ENCODE peak calls at places on chromosomes 4 and X, in four cellular contexts. T, V, R and Z are unnamed samples. For H3K4me1 and H3K36me3, the result is how much of the 10 kb centered on the place peaks cover.

GRCh38 chrX:9847071-9847470 is 60.8 kb downstream of the SHROOM2 start:
- DNase-seq in V (peak), T (peak), R (no peak), Z (no peak)

GRCh38 chrX:41596586-41596985 is 92.2 kb upstream of the GPR34 start:
- DNase-seq in V (no peak), T (no peak), R (peak), Z (no peak)

GRCh38 chrX:97616883-97617510 is 733.3 kb downstream of the RPA4 start:
- DNase-seq in R (peak), V (no peak), T (peak), Z (no peak)

GRCh38 chr4:22458112-22458511 is 57.8 kb downstream of the ADGRA3 start:
- DNase-seq in V (no peak), T (no peak), R (no peak), Z (no peak)

GRCh38 chr4:152229782-152230289 is 306.1 kb downstream of the FBXW7 start:
- DNase-seq in T (no peak), V (no peak), R (no peak), Z (no peak)

GRCh38 chr4:114563536-114564315 is 34.9 kb upstream of the UGT8 start:
- DNase-seq in V (no peak), R (no peak), T (no peak), Z (no peak)

GRCh38 chr4:67929447-67929846 is 33.8 kb downstream of the TMPRSS11A start:
- DNase-seq in V (no peak), R (no peak), T (no peak), Z (no peak)

GRCh38 chr4:53476232-53477037 is 99.0 kb downstream of the FIP1L1 start:
- DNase-seq in R (peak), V (no peak), T (peak), Z (no peak)

GRCh38 chr4:104966349-104967033 is 180.2 kb upstream of the TET2 start:
- DNase-seq in T (no peak), V (no peak), R (peak), Z (no peak)

GRCh38 chr4:151324449-151325319 is 721 bp downstream of the SH3D19 start:
- DNase-seq in R (peak), T (peak), V (peak), Z (peak)

GRCh38 chr4:137307806-137308205 is 224.5 kb downstream of the PCDH18 start:
- DNase-seq in T (no peak), R (peak), V (no peak), Z (no peak)

GRCh38 chr4:155807021-155807420 is 48.2 kb downstream of the GUCY1B1 start:
- DNase-seq in T (no peak), V (no peak), R (peak), Z (no peak)

GRCh38 chr4:122450847-122451246 is 5.7 kb downstream of the IL2 start:
- DNase-seq in V (no peak), R (peak), T (no peak), Z (no peak)

GRCh38 chrX:123675154-123675553 is 57.7 kb downstream of the THOC2 start:
- DNase-seq in R (no peak), T (no peak), V (no peak), Z (no peak)

GRCh38 chr4:168751263-168752225 is 254.7 kb downstream of the PALLD start:
- DNase-seq in T (peak), R (peak), V (no peak), Z (no peak)

GRCh38 chr4:124279741-124280140 is 432.8 kb downstream of the ANKRD50 start:
- DNase-seq in V (no peak), R (no peak), T (no peak), Z (no peak)

GRCh38 chrX:41153453-41153852 is 68.2 kb downstream of the USP9X start:
- DNase-seq in V (no peak), T (no peak), R (peak), Z (no peak)

GRCh38 chr4:104531390-104531789 is 36.7 kb upstream of the CXXC4 start:
- DNase-seq in V (no peak), R (peak), T (no peak), Z (no peak)

GRCh38 chrX:13430136-13430827 is 110.4 kb upstream of the ATXN3L start:
- DNase-seq in T (no peak), V (no peak), R (no peak), Z (no peak)

GRCh38 chr4:110867981-110868380 is 245.1 kb upstream of the PITX2 start:
- DNase-seq in R (no peak), V (no peak), T (no peak), Z (no peak)

GRCh38 chr4:185165605-185166063 is 22.6 kb downstream of the SLC25A4 start:
- DNase-seq in R (peak), T (no peak), V (no peak), Z (no peak)

GRCh38 chr4:99404595-99405287 is 30.4 kb downstream of the ADH7 start:
- DNase-seq in V (no peak), T (no peak), R (peak), Z (no peak)

GRCh38 chrX:74383611-74384010 is 37.7 kb upstream of the SLC16A2 start:
- DNase-seq in V (no peak), R (peak), T (peak), Z (no peak)

GRCh38 chr4:132297346-132297745 is 851.7 kb upstream of the PCDH10 start:
- DNase-seq in T (no peak), R (peak), V (no peak), Z (no peak)

GRCh38 chrX:1466232-1466661 is 13.5 kb upstream of the ASMTL start:
- DNase-seq in R (no peak), T (no peak), V (no peak), Z (peak)
- H3K4me1 ChIP-seq in R (under half), T (under half), V (under half), Z (under half)

DNA sequence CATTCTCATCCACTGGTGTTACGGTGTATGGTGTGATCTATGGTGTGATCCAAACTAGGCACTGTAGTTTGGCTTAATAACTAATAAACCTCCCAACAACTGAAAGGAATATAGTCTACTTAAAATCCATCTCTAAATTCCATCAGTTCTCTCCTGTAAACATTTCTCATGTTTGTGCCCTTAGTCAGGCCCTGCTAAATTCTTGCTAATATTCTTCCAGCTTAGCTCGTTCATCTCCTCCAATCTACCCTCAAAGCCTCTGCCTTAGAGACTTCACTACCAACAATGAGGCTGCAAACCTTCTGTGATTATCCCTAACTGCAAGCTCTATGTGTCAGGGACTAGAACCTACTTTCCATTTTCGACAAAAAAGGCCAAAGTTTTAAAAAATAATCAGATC is 28.1 kb downstream of the ZAR1 start:
- DNase-seq in T (no peak), V (no peak), R (no peak), Z (no peak)
- H3K36me3 ChIP-seq in T (under half), V (under half), R (under half), Z (under half)

DNA sequence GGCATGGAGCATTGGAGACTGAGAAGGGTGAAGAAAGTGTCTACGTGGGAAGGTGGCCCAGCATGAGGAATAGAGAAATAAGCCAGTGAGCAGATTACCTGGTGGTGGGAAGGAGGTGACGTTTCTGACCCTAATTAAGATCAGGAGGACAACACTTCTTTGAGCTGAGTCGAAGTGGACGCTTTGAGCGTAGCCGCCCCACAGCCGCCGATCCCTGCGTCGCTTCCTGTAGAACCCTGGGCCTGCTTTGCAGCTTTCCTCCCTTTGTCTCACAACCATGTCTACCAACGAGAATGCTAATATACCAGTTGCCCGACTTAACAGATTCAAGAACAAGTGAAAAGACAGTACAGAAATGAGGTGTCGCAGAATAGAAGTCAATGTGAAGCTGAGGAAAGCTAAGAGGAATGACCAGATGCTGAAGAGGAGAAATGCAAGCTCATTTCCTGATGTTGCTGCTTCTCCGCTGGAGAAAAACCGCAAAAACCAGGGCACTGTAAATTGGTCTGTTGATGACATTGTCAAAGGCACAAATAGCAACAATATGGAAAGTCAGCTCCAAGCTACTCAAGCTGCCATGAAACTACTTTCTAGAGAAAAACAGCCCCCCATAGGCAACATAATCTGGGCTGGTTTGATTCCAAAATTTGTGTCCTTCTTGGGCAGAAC is 6.4 kb upstream of the ANTXR2 start:
- DNase-seq in T (no peak), V (no peak), R (no peak), Z (no peak)
- H3K4me1 ChIP-seq in T (under half), V (under half), R (under half), Z (under half)

DNA sequence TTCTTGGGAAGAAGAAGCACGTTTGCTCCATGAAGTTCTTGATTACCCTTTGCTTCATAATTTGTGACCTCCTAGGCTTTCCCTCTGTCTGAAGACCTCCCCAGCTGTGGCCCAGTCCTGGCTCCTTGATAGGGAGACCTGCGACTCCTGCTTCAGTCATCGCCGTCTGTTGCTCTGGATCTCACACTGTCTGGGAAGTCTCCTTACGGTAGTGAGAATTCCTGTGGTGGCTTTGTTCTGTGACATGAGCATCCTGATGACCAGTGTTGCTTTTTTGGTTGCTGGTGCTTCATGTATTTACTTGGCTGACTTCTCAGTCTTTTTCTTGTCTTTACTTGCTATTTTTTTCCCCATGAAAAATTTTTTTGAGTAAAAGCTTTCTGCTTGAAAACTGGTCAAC is 44.2 kb downstream of the JADE1 start:
- DNase-seq in R (no peak), T (no peak), V (no peak), Z (no peak)
- H3K36me3 ChIP-seq in R (under half), T (half or more), V (half or more), Z (half or more)

DNA sequence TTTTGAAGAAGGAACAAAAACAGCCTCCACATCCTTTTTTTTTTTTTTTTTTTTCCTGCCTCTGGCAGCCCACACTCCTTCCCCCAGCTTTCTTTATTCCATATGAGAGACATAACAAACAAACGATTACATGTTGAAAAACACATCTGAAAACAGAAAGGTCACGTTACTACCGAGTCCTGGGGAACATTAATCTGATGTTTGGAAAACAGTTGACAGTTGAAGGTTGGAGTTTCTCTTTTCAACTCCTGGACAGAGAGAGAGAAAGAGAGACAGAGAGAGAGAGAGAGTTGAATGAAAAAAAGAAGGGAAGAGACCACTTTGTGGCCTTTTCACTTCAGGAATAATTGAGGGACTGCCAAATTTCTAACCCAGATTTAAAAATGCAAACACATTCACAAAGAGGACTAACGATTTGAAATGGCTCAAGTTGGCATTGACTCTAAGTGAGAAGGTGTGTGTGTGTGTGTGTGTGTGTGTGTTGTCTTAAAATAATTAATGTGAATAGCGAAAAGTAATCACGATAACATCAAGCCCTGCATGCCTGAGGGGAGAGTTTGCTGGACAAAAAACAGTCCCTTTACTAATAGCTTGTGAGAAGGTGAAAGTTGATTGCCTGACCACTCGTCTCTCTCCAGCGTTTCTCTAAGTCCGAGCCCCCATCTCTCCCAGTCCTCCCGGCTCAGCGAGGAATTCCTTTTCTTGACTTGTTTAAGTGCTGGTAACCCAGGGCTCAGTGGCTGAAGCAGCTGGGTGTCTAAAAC is 67.3 kb downstream of the FBXO8 start:
- DNase-seq in V (no peak), R (peak), T (no peak), Z (no peak)
- H3K4me1 ChIP-seq in V (under half), R (under half), T (under half), Z (under half)

DNA sequence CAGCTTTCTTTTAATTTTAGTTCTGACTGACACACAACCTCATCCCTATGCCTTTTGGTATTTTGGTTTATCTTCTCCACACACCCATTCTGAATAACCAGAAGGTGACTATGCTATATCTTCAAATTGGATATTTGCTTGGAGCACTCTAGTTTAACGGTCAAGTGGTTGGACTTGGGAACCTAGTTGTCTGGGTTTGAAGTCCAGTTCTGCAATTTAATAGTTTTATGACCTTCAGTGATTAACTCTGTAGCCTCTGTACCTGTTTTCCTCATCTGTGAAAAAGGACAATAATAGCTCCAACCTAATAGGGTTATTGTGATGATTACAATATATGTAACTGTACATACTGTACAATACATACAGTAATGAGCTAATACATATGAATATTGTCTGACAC is 20.0 kb downstream of the PPM1K start:
- DNase-seq in T (no peak), R (no peak), V (no peak), Z (no peak)
- H3K36me3 ChIP-seq in T (under half), R (under half), V (under half), Z (under half)

DNA sequence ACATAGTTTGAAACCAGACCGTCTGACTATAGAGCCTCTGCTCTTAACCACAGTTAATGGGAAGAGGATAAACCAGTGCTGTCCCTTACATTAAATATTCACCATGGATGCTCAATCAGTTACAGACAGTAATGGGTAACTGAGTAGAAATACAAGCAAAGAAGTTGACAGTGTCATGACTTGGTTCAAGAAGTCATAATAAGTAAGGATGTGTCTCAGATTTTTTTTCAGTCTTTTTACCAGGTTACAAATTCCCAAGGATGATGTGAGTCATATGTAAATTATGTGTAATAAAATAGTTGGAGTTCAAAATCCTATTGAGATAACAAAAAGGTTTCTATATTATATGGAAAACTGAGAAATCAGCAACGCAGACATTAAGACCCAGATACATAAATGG is 31.1 kb downstream of the ZCCHC4 start:
- DNase-seq in R (no peak), T (no peak), V (no peak), Z (no peak)
- H3K4me1 ChIP-seq in R (under half), T (under half), V (under half), Z (under half)